ENCODE peak calls at places on chromosomes 5 and 9, in ten cellular contexts. D is endothelial cell of umbilical vein, O is stomach, T is IMR-90, Y is ovary, A is Peyer's patch, F is A549, G is GM12892, Z is GM12891, K is esophagus squamous epithelium. X is an unnamed sample.

GRCh38 chr5:1725641-1726468 is 73.8 kb downstream of the MRPL36 start:
- DNase-seq in D (no peak), O (peak; percentile 22), T (no peak), Y (no peak), A (no peak), F (no peak), G (no peak), Z (peak; percentile 25), K (no peak), X (no peak)

GRCh38 chr5:6773342-6774035 is 60.3 kb downstream of the TENT4A start:
- DNase-seq in D (no peak), O (no peak), T (no peak), Y (no peak), A (no peak), F (peak; percentile 13), G (no peak), Z (no peak), K (no peak), X (no peak)

GRCh38 chr9:115498338-115498737 is 380.4 kb upstream of the TNC start:
- DNase-seq in D (no peak), O (no peak), T (peak; percentile 13), Y (no peak), A (no peak), F (peak; percentile 24), G (no peak), Z (no peak), K (no peak), X (no peak)

GRCh38 chr5:138966236-138966985 is 91.3 kb upstream of the LRRTM2 start:
- DNase-seq in D (no peak), O (no peak), T (no peak), Y (peak; percentile 12), A (no peak), F (no peak), G (no peak), Z (no peak), K (no peak), X (no peak)

GRCh38 chr5:61866930-61867329 is 439.1 kb upstream of the KIF2A start:
- DNase-seq in D (no peak), O (no peak), T (peak; percentile 38), Y (no peak), A (no peak), F (peak; percentile 23), G (no peak), Z (no peak), K (no peak), X (no peak)

GRCh38 chr5:154857091-154857533 is 1.3 kb upstream of the CNOT8 start:
- DNase-seq in D (no peak), O (peak; percentile 82), T (no peak), Y (no peak), A (no peak), F (no peak), G (no peak), Z (peak; percentile 27), K (no peak), X (no peak)

GRCh38 chr5:893711-894110 is 1.0 kb downstream of the TRIP13 start:
- DNase-seq in D (no peak), O (no peak), T (no peak), Y (no peak), A (peak; percentile 36), F (no peak), G (no peak), Z (no peak), K (no peak), X (no peak)

GRCh38 chr9:5764130-5764868 is 68.6 kb downstream of the ERMP1 start:
- DNase-seq in D (no peak), O (no peak), T (no peak), Y (no peak), A (no peak), F (no peak), G (peak; percentile 9), Z (peak; percentile 20), K (no peak), X (no peak)

GRCh38 chr9:13615660-13616615 is 336.4 kb upstream of the MPDZ start:
- DNase-seq in D (no peak), O (no peak), T (no peak), Y (no peak), A (no peak), F (no peak), G (no peak), Z (no peak), K (no peak), X (no peak)

GRCh38 chr5:36602711-36603321 is 3.6 kb upstream of the SLC1A3 start:
- DNase-seq in D (no peak), O (no peak), T (no peak), Y (no peak), A (no peak), F (peak; percentile 10), G (no peak), Z (no peak), K (no peak), X (peak; percentile 31)

GRCh38 chr9:130936285-130937117 is 2.5 kb downstream of the FIBCD1 start:
- DNase-seq in D (peak; percentile 15), O (no peak), T (peak; percentile 75), Y (peak; percentile 77), A (no peak), F (peak; percentile 83), G (no peak), Z (no peak), K (no peak), X (peak; percentile 22)

GRCh38 chr5:25955337-25955736 is 1083.0 kb downstream of the CDH9 start:
- DNase-seq in D (no peak), O (no peak), T (no peak), Y (no peak), A (no peak), F (no peak), G (no peak), Z (no peak), K (no peak), X (no peak)

GRCh38 chr9:136856078-136856474 is 3.9 kb downstream of the MAMDC4 start:
- DNase-seq in D (no peak), O (peak; percentile 24), T (no peak), Y (peak; percentile 36), A (peak; percentile 53), F (no peak), G (no peak), Z (no peak), K (no peak), X (no peak)

GRCh38 chr9:121981118-121981883 is 111.8 kb downstream of the TTLL11 start:
- DNase-seq in D (no peak), O (no peak), T (no peak), Y (no peak), A (no peak), F (no peak), G (no peak), Z (no peak), K (no peak), X (no peak)

GRCh38 chr9:134379774-134380431 is 53.6 kb downstream of the RXRA start:
- DNase-seq in D (no peak), O (no peak), T (no peak), Y (no peak), A (no peak), F (peak; percentile 77), G (no peak), Z (no peak), K (no peak), X (no peak)

GRCh38 chr9:134381262-134381661 is 55.0 kb downstream of the RXRA start:
- DNase-seq in D (no peak), O (no peak), T (no peak), Y (no peak), A (no peak), F (no peak), G (no peak), Z (no peak), K (no peak), X (no peak)

GRCh38 chr9:134377976-134378375 is 51.7 kb downstream of the RXRA start:
- DNase-seq in D (no peak), O (peak; percentile 94), T (no peak), Y (peak; percentile 61), A (peak; percentile 97), F (peak; percentile 61), G (no peak), Z (no peak), K (no peak), X (peak; percentile 57)

GRCh38 chr9:134377143-134377484 is 50.9 kb downstream of the RXRA start:
- DNase-seq in D (no peak), O (no peak), T (no peak), Y (no peak), A (no peak), F (no peak), G (no peak), Z (no peak), K (no peak), X (no peak)

GRCh38 chr9:134378901-134379338 is 52.7 kb downstream of the RXRA start:
- DNase-seq in D (no peak), O (peak; percentile 78), T (peak; percentile 44), Y (peak; percentile 64), A (peak; percentile 72), F (peak; percentile 74), G (no peak), Z (no peak), K (no peak), X (no peak)
- TF ChIP-seq POLR2A in D (no peak), O (no peak), T (no peak), Y (no peak), A (no peak), F (no peak), G (no peak), Z (no peak), K (no peak), X (no peak)

DNA sequence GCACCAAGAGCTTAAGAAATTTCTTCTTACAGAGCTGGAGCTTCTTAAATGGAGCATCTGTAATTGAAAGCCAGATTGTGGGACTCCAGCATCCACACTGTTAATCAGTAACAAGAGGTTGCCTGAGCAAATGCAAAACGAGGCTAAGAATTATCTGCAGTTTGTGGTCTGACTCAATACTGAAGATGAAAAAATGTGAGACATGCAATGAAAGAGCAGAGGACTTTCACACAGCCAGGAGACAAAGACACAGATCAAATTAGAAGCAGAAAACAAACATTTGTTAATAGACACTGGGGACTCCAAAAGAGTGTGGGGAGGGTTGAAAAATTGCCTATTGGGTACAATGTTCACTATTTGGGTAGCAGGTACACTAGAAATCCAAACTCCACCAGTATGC is 62.5 kb upstream of the CTXN3 start:
- DNase-seq in D (no peak), O (no peak), T (no peak), Y (no peak), A (no peak), F (no peak), G (no peak), Z (no peak), K (no peak), X (no peak)
- TF ChIP-seq POLR2A in D (no peak), O (no peak), T (no peak), Y (no peak), A (no peak), F (no peak), G (no peak), Z (no peak), K (no peak), X (no peak)

GRCh38 chr9:78321505-78321904 is 24.6 kb downstream of the PSAT1 start:
- DNase-seq in D (no peak), O (no peak), T (no peak), Y (no peak), A (no peak), F (no peak), G (no peak), Z (no peak), K (no peak), X (no peak)
- TF ChIP-seq POLR2A in D (no peak), O (no peak), T (no peak), Y (no peak), A (no peak), F (no peak), G (no peak), Z (no peak), K (no peak), X (no peak)

DNA sequence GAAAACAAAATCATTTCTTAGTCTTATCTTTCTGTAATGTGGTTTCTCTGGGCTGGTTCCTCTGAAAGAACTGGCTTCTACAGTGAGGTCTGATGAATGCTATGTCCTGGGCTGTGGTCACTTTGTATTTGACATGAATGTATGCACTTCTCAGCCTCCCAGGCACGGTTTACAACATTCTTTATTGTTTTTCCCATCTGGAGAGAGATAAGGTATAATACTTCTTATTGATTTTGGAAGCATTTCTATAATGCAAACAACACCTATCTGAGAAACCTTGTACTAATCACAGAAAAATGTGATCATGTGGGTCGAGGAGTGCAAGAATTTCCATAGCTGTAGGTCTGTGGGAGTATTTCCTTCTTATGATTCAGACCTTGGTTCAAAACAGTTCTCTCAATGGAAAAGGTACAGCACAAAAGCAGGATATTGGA is 46.9 kb downstream of the ACTBL2 start:
- DNase-seq in D (peak; percentile 99), O (peak; percentile 59), T (peak; percentile 99), Y (no peak), A (no peak), F (peak; percentile 71), G (no peak), Z (no peak), K (no peak), X (no peak)
- TF ChIP-seq POLR2A in D (peak; percentile 37), O (no peak), T (no peak), Y (no peak), A (no peak), F (no peak), G (no peak), Z (no peak), K (no peak), X (no peak)

X was measured in thyroid gland.